ENCODE peak calls at places on chromosomes 16 and 17, in six cellular contexts. One of them, this sample, is unnamed. For H3K27me3, the result is how much of the 10 kb centered on the place peaks cover.

GRCh38 chr16:47493358-47494337 is 32.5 kb downstream of the PHKB start:
- DNase-seq in CD8-positive, alpha-beta T cell: no peak
- DNase-seq in small intestine: no peak
- DNase-seq in AG04450: no peak
- DNase-seq in pancreas: no peak
- DNase-seq in WERI-Rb-1: no peak
- DNase-seq in this sample: no peak

GRCh38 chr17:69084911-69085310 is 24.2 kb upstream of the ABCA9 start:
- DNase-seq in small intestine: peak
- DNase-seq in pancreas: no peak
- DNase-seq in WERI-Rb-1: peak
- DNase-seq in AG04450: no peak
- DNase-seq in CD8-positive, alpha-beta T cell: no peak
- DNase-seq in this sample: no peak

GRCh38 chr16:67286441-67287235 is 7.3 kb downstream of the PLEKHG4 start:
- DNase-seq in small intestine: no peak
- DNase-seq in AG04450: no peak
- DNase-seq in CD8-positive, alpha-beta T cell: no peak
- DNase-seq in pancreas: no peak
- DNase-seq in WERI-Rb-1: no peak
- DNase-seq in this sample: no peak

GRCh38 chr17:81034168-81034777 is 678 bp upstream of the BAIAP2 start:
- DNase-seq in pancreas: no peak
- DNase-seq in WERI-Rb-1: peak
- DNase-seq in CD8-positive, alpha-beta T cell: no peak
- DNase-seq in AG04450: no peak
- DNase-seq in small intestine: no peak
- DNase-seq in this sample: no peak

GRCh38 chr16:19014456-19014855 is 30.7 kb downstream of the TMC7 start:
- DNase-seq in WERI-Rb-1: peak
- DNase-seq in AG04450: no peak
- DNase-seq in CD8-positive, alpha-beta T cell: no peak
- DNase-seq in small intestine: no peak
- DNase-seq in pancreas: no peak
- DNase-seq in this sample: no peak

GRCh38 chr17:30074726-30075125 is 41.9 kb upstream of the NSRP1 start:
- DNase-seq in pancreas: no peak
- DNase-seq in CD8-positive, alpha-beta T cell: no peak
- DNase-seq in small intestine: no peak
- DNase-seq in AG04450: no peak
- DNase-seq in WERI-Rb-1: no peak
- DNase-seq in this sample: no peak

GRCh38 chr17:74403512-74404137 is 28.3 kb upstream of the GPRC5C start:
- DNase-seq in CD8-positive, alpha-beta T cell: no peak
- DNase-seq in small intestine: no peak
- DNase-seq in WERI-Rb-1: no peak
- DNase-seq in AG04450: no peak
- DNase-seq in pancreas: no peak
- DNase-seq in this sample: no peak

GRCh38 chr17:28541439-28541838 is 11.0 kb downstream of the UNC119 start:
- DNase-seq in CD8-positive, alpha-beta T cell: no peak
- DNase-seq in pancreas: no peak
- DNase-seq in WERI-Rb-1: no peak
- DNase-seq in AG04450: no peak
- DNase-seq in small intestine: no peak
- DNase-seq in this sample: no peak

GRCh38 chr16:79372504-79373184 is 227.9 kb downstream of the MAF start:
- DNase-seq in small intestine: no peak
- DNase-seq in AG04450: no peak
- DNase-seq in WERI-Rb-1: no peak
- DNase-seq in pancreas: no peak
- DNase-seq in CD8-positive, alpha-beta T cell: peak
- DNase-seq in this sample: peak

GRCh38 chr17:76071497-76072148 is 694 bp downstream of the SRP68 start:
- DNase-seq in small intestine: no peak
- DNase-seq in WERI-Rb-1: no peak
- DNase-seq in pancreas: no peak
- DNase-seq in CD8-positive, alpha-beta T cell: no peak
- DNase-seq in AG04450: no peak
- DNase-seq in this sample: no peak

GRCh38 chr17:969767-970387 is 9.7 kb downstream of the NXN start:
- DNase-seq in AG04450: no peak
- DNase-seq in small intestine: no peak
- DNase-seq in pancreas: peak
- DNase-seq in CD8-positive, alpha-beta T cell: no peak
- DNase-seq in WERI-Rb-1: no peak
- DNase-seq in this sample: no peak

GRCh38 chr17:27609606-27610303 is 21.2 kb upstream of the LGALS9 start:
- DNase-seq in AG04450: no peak
- DNase-seq in pancreas: no peak
- DNase-seq in small intestine: peak
- DNase-seq in WERI-Rb-1: peak
- DNase-seq in CD8-positive, alpha-beta T cell: no peak
- DNase-seq in this sample: no peak

GRCh38 chr16:69838417-69838990 is 76.4 kb downstream of the WWP2 start:
- DNase-seq in small intestine: no peak
- DNase-seq in pancreas: peak
- DNase-seq in AG04450: no peak
- DNase-seq in WERI-Rb-1: peak
- DNase-seq in CD8-positive, alpha-beta T cell: no peak
- DNase-seq in this sample: no peak

GRCh38 chr17:75515523-75516254 is at the start of gene CASKIN2:
- DNase-seq in pancreas: peak
- DNase-seq in CD8-positive, alpha-beta T cell: peak
- DNase-seq in small intestine: peak
- DNase-seq in AG04450: peak
- DNase-seq in WERI-Rb-1: peak
- DNase-seq in this sample: peak

GRCh38 chr16:17404903-17405691 is 65.7 kb downstream of the XYLT1 start:
- DNase-seq in CD8-positive, alpha-beta T cell: no peak
- DNase-seq in WERI-Rb-1: no peak
- DNase-seq in small intestine: no peak
- DNase-seq in AG04450: no peak
- DNase-seq in pancreas: peak
- DNase-seq in this sample: no peak

GRCh38 chr17:78694805-78695531 is 87.1 kb downstream of the CYTH1 start:
- DNase-seq in CD8-positive, alpha-beta T cell: no peak
- DNase-seq in pancreas: no peak
- DNase-seq in WERI-Rb-1: no peak
- DNase-seq in small intestine: no peak
- DNase-seq in AG04450: no peak
- DNase-seq in this sample: no peak

GRCh38 chr16:30546115-30546514 is 11.5 kb upstream of the ZNF747 start:
- DNase-seq in AG04450: no peak
- DNase-seq in CD8-positive, alpha-beta T cell: no peak
- DNase-seq in pancreas: no peak
- DNase-seq in WERI-Rb-1: no peak
- DNase-seq in small intestine: no peak
- DNase-seq in this sample: no peak

GRCh38 chr16:2740476-2740875 is 12.0 kb upstream of the SRRM2 start:
- DNase-seq in CD8-positive, alpha-beta T cell: no peak
- DNase-seq in pancreas: no peak
- DNase-seq in small intestine: no peak
- DNase-seq in WERI-Rb-1: no peak
- DNase-seq in AG04450: no peak
- DNase-seq in this sample: no peak

GRCh38 chr16:85134794-85135153 is 22.5 kb upstream of the CIBAR2 start:
- DNase-seq in WERI-Rb-1: no peak
- DNase-seq in small intestine: no peak
- DNase-seq in CD8-positive, alpha-beta T cell: peak
- DNase-seq in AG04450: no peak
- DNase-seq in pancreas: no peak
- DNase-seq in this sample: no peak

GRCh38 chr17:78652913-78653312 is 75.7 kb upstream of the DNAH17 start:
- DNase-seq in AG04450: no peak
- DNase-seq in WERI-Rb-1: no peak
- DNase-seq in small intestine: no peak
- DNase-seq in CD8-positive, alpha-beta T cell: no peak
- DNase-seq in pancreas: no peak
- DNase-seq in this sample: no peak

GRCh38 chr16:74607310-74607966 is 524 bp upstream of the GLG1 start:
- DNase-seq in small intestine: peak
- DNase-seq in AG04450: no peak
- DNase-seq in CD8-positive, alpha-beta T cell: no peak
- DNase-seq in WERI-Rb-1: no peak
- DNase-seq in pancreas: no peak
- DNase-seq in this sample: no peak

GRCh38 chr16:74608944-74609343 is 2.0 kb upstream of the GLG1 start:
- DNase-seq in AG04450: no peak
- DNase-seq in WERI-Rb-1: no peak
- DNase-seq in small intestine: no peak
- DNase-seq in pancreas: no peak
- DNase-seq in CD8-positive, alpha-beta T cell: peak
- DNase-seq in this sample: peak

GRCh38 chr16:74606521-74607309 is at the start of gene GLG1:
- DNase-seq in pancreas: peak
- DNase-seq in small intestine: peak
- DNase-seq in AG04450: peak
- DNase-seq in CD8-positive, alpha-beta T cell: peak
- DNase-seq in WERI-Rb-1: peak
- DNase-seq in this sample: peak

GRCh38 chr16:74608381-74608780 is 1.5 kb upstream of the GLG1 start:
- DNase-seq in CD8-positive, alpha-beta T cell: no peak
- DNase-seq in WERI-Rb-1: no peak
- DNase-seq in pancreas: no peak
- DNase-seq in AG04450: no peak
- DNase-seq in small intestine: no peak
- DNase-seq in this sample: no peak

GRCh38 chr16:74607967-74608356 is 1.0 kb upstream of the GLG1 start:
- DNase-seq in pancreas: no peak
- DNase-seq in AG04450: no peak
- DNase-seq in WERI-Rb-1: peak
- DNase-seq in CD8-positive, alpha-beta T cell: no peak
- DNase-seq in small intestine: no peak
- DNase-seq in this sample: no peak
- H3K4me3 ChIP-seq in pancreas: no peak
- H3K4me3 ChIP-seq in AG04450: no peak
- H3K4me3 ChIP-seq in WERI-Rb-1: no peak
- H3K4me3 ChIP-seq in CD8-positive, alpha-beta T cell: no peak
- H3K4me3 ChIP-seq in small intestine: no peak
- H3K4me3 ChIP-seq in this sample: no peak

GRCh38 chr16:23898682-23899430 is 63.1 kb downstream of the PRKCB start:
- DNase-seq in small intestine: no peak
- DNase-seq in CD8-positive, alpha-beta T cell: no peak
- DNase-seq in pancreas: no peak
- DNase-seq in WERI-Rb-1: no peak
- DNase-seq in AG04450: no peak
- DNase-seq in this sample: no peak
- H3K27ac ChIP-seq in small intestine: no peak
- H3K27ac ChIP-seq in CD8-positive, alpha-beta T cell: no peak
- H3K27ac ChIP-seq in pancreas: no peak
- H3K27ac ChIP-seq in WERI-Rb-1: no peak
- H3K27ac ChIP-seq in AG04450: no peak
- H3K27ac ChIP-seq in this sample: no peak

GRCh38 chr16:88744520-88744835 is 38.2 kb downstream of the CTU2 start:
- DNase-seq in WERI-Rb-1: no peak
- DNase-seq in small intestine: no peak
- DNase-seq in CD8-positive, alpha-beta T cell: no peak
- DNase-seq in AG04450: no peak
- DNase-seq in pancreas: no peak
- DNase-seq in this sample: no peak

GRCh38 chr16:88744839-88745521 is 38.7 kb downstream of the CTU2 start:
- DNase-seq in WERI-Rb-1: no peak
- DNase-seq in small intestine: no peak
- DNase-seq in AG04450: no peak
- DNase-seq in CD8-positive, alpha-beta T cell: no peak
- DNase-seq in pancreas: no peak
- DNase-seq in this sample: no peak

GRCh38 chr16:88742896-88743605 is 36.7 kb downstream of the CTU2 start:
- DNase-seq in small intestine: no peak
- DNase-seq in CD8-positive, alpha-beta T cell: no peak
- DNase-seq in AG04450: no peak
- DNase-seq in pancreas: no peak
- DNase-seq in WERI-Rb-1: no peak
- DNase-seq in this sample: no peak

GRCh38 chr16:88741368-88741767 is 35.1 kb downstream of the CTU2 start:
- DNase-seq in WERI-Rb-1: no peak
- DNase-seq in pancreas: no peak
- DNase-seq in small intestine: no peak
- DNase-seq in CD8-positive, alpha-beta T cell: no peak
- DNase-seq in AG04450: no peak
- DNase-seq in this sample: no peak

DNA sequence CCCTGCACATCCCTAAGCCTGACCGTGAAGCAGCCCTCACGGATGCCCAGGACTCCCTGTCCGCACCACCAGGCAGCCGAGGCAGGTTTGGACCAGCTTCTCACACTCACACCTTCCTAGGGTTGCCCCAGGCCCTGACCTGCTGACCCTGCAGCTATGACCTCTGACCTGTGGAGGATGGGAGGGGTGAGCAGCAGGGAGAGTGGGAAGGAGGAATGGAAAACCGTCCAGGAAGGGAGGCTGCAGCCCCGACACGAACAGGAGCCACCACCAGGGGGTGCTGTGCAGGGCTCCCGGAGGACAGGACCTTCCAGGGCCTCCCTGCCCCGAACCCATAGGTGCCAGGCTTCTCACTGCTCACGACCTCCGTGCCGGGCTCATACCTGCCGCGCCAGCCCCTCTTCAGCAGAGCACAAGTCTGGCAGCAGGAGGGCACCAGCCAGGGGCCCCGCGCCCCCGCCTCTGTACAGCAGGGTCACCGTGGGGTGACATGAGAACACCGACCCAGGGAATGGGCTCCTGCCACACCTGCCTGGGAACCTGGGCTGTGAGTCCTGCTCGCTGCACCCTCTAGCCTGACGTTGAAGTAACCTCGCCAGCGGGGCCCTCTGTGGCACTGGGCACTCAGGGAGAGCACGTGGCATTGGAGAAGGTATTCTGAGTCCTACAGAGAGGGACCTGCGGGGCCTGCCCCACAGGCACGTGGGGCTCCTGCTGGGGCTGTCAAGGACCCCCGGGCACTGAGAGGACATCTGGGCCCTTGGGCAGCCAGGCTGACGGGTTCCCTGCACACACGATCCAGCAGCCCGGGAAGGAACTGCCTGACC is 37.6 kb downstream of the CTU2 start:
- DNase-seq in AG04450: no peak
- DNase-seq in CD8-positive, alpha-beta T cell: peak
- DNase-seq in pancreas: peak
- DNase-seq in WERI-Rb-1: peak
- DNase-seq in small intestine: peak
- DNase-seq in this sample: peak
- H3K27me3 ChIP-seq in AG04450: under half
- H3K27me3 ChIP-seq in CD8-positive, alpha-beta T cell: under half
- H3K27me3 ChIP-seq in pancreas: under half
- H3K27me3 ChIP-seq in WERI-Rb-1: under half
- H3K27me3 ChIP-seq in small intestine: under half
- H3K27me3 ChIP-seq in this sample: under half

DNA sequence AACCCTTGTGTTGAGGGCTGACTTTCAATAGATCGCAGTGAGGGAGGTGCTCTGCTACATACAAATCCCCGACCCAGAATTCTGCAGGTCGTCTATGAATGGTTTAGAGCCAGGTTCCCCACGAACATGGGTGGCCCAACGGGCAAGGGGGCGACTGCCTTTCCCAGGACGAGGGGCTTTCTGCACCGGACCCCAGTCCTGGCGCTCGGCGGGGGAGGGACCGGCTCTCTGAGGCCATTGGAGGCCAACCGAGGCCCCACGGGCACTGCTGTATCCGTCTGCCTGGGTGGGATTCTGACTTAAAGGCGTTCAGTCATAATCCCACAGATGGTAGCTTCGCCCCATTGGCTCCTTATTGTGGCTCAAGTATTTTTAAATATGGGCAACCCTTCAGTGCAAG is 21.2 kb downstream of the SEC14L1 start:
- DNase-seq in pancreas: no peak
- DNase-seq in WERI-Rb-1: no peak
- DNase-seq in small intestine: no peak
- DNase-seq in AG04450: no peak
- DNase-seq in CD8-positive, alpha-beta T cell: no peak
- DNase-seq in this sample: no peak
- H3K4me3 ChIP-seq in pancreas: no peak
- H3K4me3 ChIP-seq in WERI-Rb-1: no peak
- H3K4me3 ChIP-seq in small intestine: no peak
- H3K4me3 ChIP-seq in AG04450: no peak
- H3K4me3 ChIP-seq in CD8-positive, alpha-beta T cell: no peak
- H3K4me3 ChIP-seq in this sample: no peak

This sample was measured in brain microvascular endothelial cell.